ENCODE peak calls at places on chromosomes 4 and X, in five cellular contexts. One of them, this sample, is unnamed.

GRCh38 chr4:16745009-16745408 is 153.4 kb downstream of the LDB2 start:
- DNase-seq in SK-N-SH: no peak
- DNase-seq in A549: no peak
- DNase-seq in tibial nerve: peak
- DNase-seq in suprapubic skin: no peak
- DNase-seq in this sample: peak

GRCh38 chr4:144801731-144802130 is 155.8 kb downstream of the HHIP start:
- DNase-seq in A549: no peak
- DNase-seq in suprapubic skin: no peak
- DNase-seq in SK-N-SH: no peak
- DNase-seq in tibial nerve: no peak
- DNase-seq in this sample: no peak

GRCh38 chr4:4837921-4838601 is 21.4 kb upstream of the MSX1 start:
- DNase-seq in A549: no peak
- DNase-seq in tibial nerve: no peak
- DNase-seq in SK-N-SH: no peak
- DNase-seq in suprapubic skin: no peak
- DNase-seq in this sample: no peak

GRCh38 chrX:626745-627509 is 3.7 kb upstream of the SHOX start:
- DNase-seq in SK-N-SH: no peak
- DNase-seq in A549: peak
- DNase-seq in tibial nerve: no peak
- DNase-seq in suprapubic skin: no peak
- DNase-seq in this sample: no peak

GRCh38 chr4:128876194-128876593 is 66.7 kb downstream of the JADE1 start:
- DNase-seq in A549: no peak
- DNase-seq in SK-N-SH: no peak
- DNase-seq in suprapubic skin: no peak
- DNase-seq in tibial nerve: no peak
- DNase-seq in this sample: no peak

GRCh38 chr4:117773067-117773946 is 261.0 kb upstream of the NDST3 start:
- DNase-seq in suprapubic skin: no peak
- DNase-seq in SK-N-SH: no peak
- DNase-seq in tibial nerve: no peak
- DNase-seq in A549: no peak
- DNase-seq in this sample: no peak

GRCh38 chrX:43493751-43494150 is 162.3 kb upstream of the MAOA start:
- DNase-seq in tibial nerve: no peak
- DNase-seq in suprapubic skin: no peak
- DNase-seq in A549: no peak
- DNase-seq in SK-N-SH: no peak
- DNase-seq in this sample: no peak

GRCh38 chr4:88511236-88511635 is 12.3 kb downstream of the PYURF start:
- DNase-seq in suprapubic skin: no peak
- DNase-seq in tibial nerve: no peak
- DNase-seq in A549: no peak
- DNase-seq in SK-N-SH: no peak
- DNase-seq in this sample: no peak

GRCh38 chrX:39946822-39947221 is 150.9 kb downstream of the BCOR start:
- DNase-seq in suprapubic skin: no peak
- DNase-seq in tibial nerve: no peak
- DNase-seq in A549: no peak
- DNase-seq in SK-N-SH: no peak
- DNase-seq in this sample: no peak

GRCh38 chrX:19839770-19840254 is 47.6 kb downstream of the SH3KBP1 start:
- DNase-seq in SK-N-SH: no peak
- DNase-seq in tibial nerve: no peak
- DNase-seq in A549: no peak
- DNase-seq in suprapubic skin: no peak
- DNase-seq in this sample: no peak

GRCh38 chr4:142035556-142035955 is 399.2 kb downstream of the IL15 start:
- DNase-seq in SK-N-SH: no peak
- DNase-seq in A549: no peak
- DNase-seq in tibial nerve: no peak
- DNase-seq in suprapubic skin: no peak
- DNase-seq in this sample: no peak

GRCh38 chrX:87098477-87098876 is 419.1 kb upstream of the KLHL4 start:
- DNase-seq in SK-N-SH: no peak
- DNase-seq in tibial nerve: no peak
- DNase-seq in suprapubic skin: no peak
- DNase-seq in A549: no peak
- DNase-seq in this sample: no peak

GRCh38 chr4:121062466-121062975 is 9.8 kb downstream of the NDNF start:
- DNase-seq in tibial nerve: no peak
- DNase-seq in A549: no peak
- DNase-seq in suprapubic skin: no peak
- DNase-seq in SK-N-SH: no peak
- DNase-seq in this sample: no peak

GRCh38 chr4:48058620-48059530 is 42.3 kb downstream of the NIPAL1 start:
- DNase-seq in tibial nerve: no peak
- DNase-seq in suprapubic skin: no peak
- DNase-seq in SK-N-SH: no peak
- DNase-seq in A549: no peak
- DNase-seq in this sample: no peak

GRCh38 chrX:150365953-150366911 is 3.1 kb downstream of the MAMLD1 start:
- DNase-seq in tibial nerve: peak
- DNase-seq in SK-N-SH: no peak
- DNase-seq in suprapubic skin: peak
- DNase-seq in A549: peak
- DNase-seq in this sample: peak

GRCh38 chr4:174218127-174218790 is 65.2 kb downstream of the FBXO8 start:
- DNase-seq in A549: no peak
- DNase-seq in suprapubic skin: no peak
- DNase-seq in SK-N-SH: peak
- DNase-seq in tibial nerve: no peak
- DNase-seq in this sample: no peak

GRCh38 chr4:107616838-107617389 is 103.1 kb downstream of the PAPSS1 start:
- DNase-seq in SK-N-SH: no peak
- DNase-seq in tibial nerve: no peak
- DNase-seq in A549: no peak
- DNase-seq in suprapubic skin: no peak
- DNase-seq in this sample: no peak

GRCh38 chr4:159563257-159563656 is 460.4 kb downstream of the RAPGEF2 start:
- DNase-seq in SK-N-SH: no peak
- DNase-seq in A549: no peak
- DNase-seq in tibial nerve: no peak
- DNase-seq in suprapubic skin: no peak
- DNase-seq in this sample: no peak

GRCh38 chr4:56655209-56655626 is 25.9 kb downstream of the HOPX start:
- DNase-seq in SK-N-SH: peak
- DNase-seq in A549: no peak
- DNase-seq in suprapubic skin: no peak
- DNase-seq in tibial nerve: no peak
- DNase-seq in this sample: peak

GRCh38 chr4:139919513-139919912 is 234.5 kb downstream of the MAML3 start:
- DNase-seq in tibial nerve: no peak
- DNase-seq in A549: peak
- DNase-seq in SK-N-SH: no peak
- DNase-seq in suprapubic skin: no peak
- DNase-seq in this sample: no peak

GRCh38 chrX:53294024-53294648 is 12.8 kb upstream of the IQSEC2 start:
- DNase-seq in suprapubic skin: no peak
- DNase-seq in SK-N-SH: no peak
- DNase-seq in tibial nerve: no peak
- DNase-seq in A549: peak
- DNase-seq in this sample: no peak
- TF ChIP-seq CTCF in suprapubic skin: no peak
- TF ChIP-seq CTCF in SK-N-SH: peak
- TF ChIP-seq CTCF in tibial nerve: no peak
- TF ChIP-seq CTCF in A549: peak
- TF ChIP-seq CTCF in this sample: no peak

GRCh38 chr4:99749445-99750391 is 66.9 kb upstream of the DAPP1 start:
- DNase-seq in SK-N-SH: no peak
- DNase-seq in A549: no peak
- DNase-seq in suprapubic skin: no peak
- DNase-seq in tibial nerve: no peak
- DNase-seq in this sample: no peak
- TF ChIP-seq EP300 in SK-N-SH: no peak
- TF ChIP-seq EP300 in A549: no peak
- TF ChIP-seq EP300 in suprapubic skin: no peak
- TF ChIP-seq EP300 in tibial nerve: no peak
- TF ChIP-seq EP300 in this sample: no peak

DNA sequence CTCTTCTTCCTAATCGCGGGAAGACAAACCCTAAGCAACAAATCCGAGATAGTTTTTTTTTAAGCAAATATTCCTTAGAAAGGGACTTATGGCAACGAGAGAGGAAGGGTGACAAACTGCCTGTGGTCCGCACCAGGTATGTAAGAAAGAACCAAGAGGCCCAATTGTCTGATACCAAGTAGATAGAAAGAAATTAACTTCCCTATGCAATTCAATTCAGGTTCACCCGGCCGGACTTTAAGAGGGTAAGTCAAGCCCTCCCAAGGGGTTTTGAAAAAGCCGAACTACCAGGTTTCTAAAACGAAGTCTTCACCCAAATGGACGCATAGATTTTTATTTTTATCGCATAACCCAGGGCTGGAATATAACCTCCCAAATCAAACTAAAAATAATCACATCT is 1.7 kb upstream of the MAB21L2 start:
- DNase-seq in SK-N-SH: no peak
- DNase-seq in A549: no peak
- DNase-seq in tibial nerve: no peak
- DNase-seq in suprapubic skin: no peak
- DNase-seq in this sample: no peak
- H3K4me3 ChIP-seq in SK-N-SH: peak
- H3K4me3 ChIP-seq in A549: no peak
- H3K4me3 ChIP-seq in tibial nerve: no peak
- H3K4me3 ChIP-seq in suprapubic skin: no peak
- H3K4me3 ChIP-seq in this sample: no peak

DNA sequence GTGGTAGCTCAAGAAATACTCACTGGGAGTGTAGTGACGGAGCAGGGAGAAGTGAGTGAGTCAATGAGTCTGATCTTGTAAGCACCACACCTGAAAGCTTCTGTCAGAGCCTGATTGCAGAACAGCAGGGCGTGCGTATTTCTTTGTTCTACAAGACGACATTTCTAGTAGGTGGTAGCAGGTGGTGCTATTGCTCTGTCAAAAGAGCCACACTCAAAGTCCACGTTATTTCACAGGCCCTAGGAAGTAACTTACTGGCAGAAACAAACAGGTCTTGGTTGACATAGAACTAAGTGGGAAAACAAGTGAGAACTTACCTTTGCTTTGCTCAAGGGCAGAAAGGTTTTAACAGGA is 46.4 kb upstream of the SPRY1 start:
- DNase-seq in suprapubic skin: no peak
- DNase-seq in tibial nerve: no peak
- DNase-seq in SK-N-SH: no peak
- DNase-seq in A549: peak
- DNase-seq in this sample: no peak
- TF ChIP-seq CTCF in suprapubic skin: peak
- TF ChIP-seq CTCF in tibial nerve: no peak
- TF ChIP-seq CTCF in SK-N-SH: peak
- TF ChIP-seq CTCF in A549: no peak
- TF ChIP-seq CTCF in this sample: no peak

GRCh38 chrX:63350979-63351616 is at the start of gene SPIN4:
- DNase-seq in A549: peak
- DNase-seq in SK-N-SH: peak
- DNase-seq in tibial nerve: peak
- DNase-seq in suprapubic skin: peak
- DNase-seq in this sample: peak
- TF ChIP-seq EP300 in A549: no peak
- TF ChIP-seq EP300 in SK-N-SH: peak
- TF ChIP-seq EP300 in tibial nerve: peak
- TF ChIP-seq EP300 in suprapubic skin: no peak
- TF ChIP-seq EP300 in this sample: no peak

GRCh38 chr4:153468587-153468986 is 2.4 kb downstream of the TMEM131L start:
- DNase-seq in A549: no peak
- DNase-seq in suprapubic skin: no peak
- DNase-seq in tibial nerve: no peak
- DNase-seq in SK-N-SH: peak
- DNase-seq in this sample: no peak
- H3K4me3 ChIP-seq in A549: no peak
- H3K4me3 ChIP-seq in suprapubic skin: peak
- H3K4me3 ChIP-seq in tibial nerve: no peak
- H3K4me3 ChIP-seq in SK-N-SH: no peak
- H3K4me3 ChIP-seq in this sample: no peak